ENCODE peak calls at places on chromosomes 1 and 21, in seven cellular contexts. U is IMR-90, O is left ventricle myocardium inferior, J is tibial nerve, D is tibial artery, W is HL-60, L is heart right ventricle. A is an unnamed sample.
A peak's percentile ranks its signal among the peaks of the same experiment; 100 is the strongest.

GRCh38 chr1:99691175-99691574 is 45.3 kb downstream of the PALMD start:
- DNase-seq in J (no peak), O (no peak), W (no peak), D (no peak), U (no peak), L (no peak), A (no peak)

GRCh38 chr1:205535866-205536758 is 31.6 kb downstream of the CDK18 start:
- DNase-seq in U (no peak), O (no peak), D (no peak), J (no peak), W (no peak), L (no peak), A (peak; percentile 38)

GRCh38 chr1:218939095-218939494 is 234.6 kb upstream of the LYPLAL1 start:
- DNase-seq in W (no peak), O (no peak), L (no peak), U (no peak), D (no peak), J (no peak), A (no peak)

GRCh38 chr1:53132176-53132575 is 10.3 kb downstream of the SLC1A7 start:
- DNase-seq in L (no peak), D (peak; percentile 14), U (no peak), O (no peak), J (no peak), W (no peak), A (peak; percentile 6)

GRCh38 chr1:117967900-117968299 is 38.4 kb downstream of the WDR3 start:
- DNase-seq in O (no peak), J (no peak), W (peak; percentile 20), D (no peak), L (no peak), U (peak; percentile 15), A (no peak)

GRCh38 chr1:184513966-184514365 is 127.1 kb downstream of the C1orf21 start:
- DNase-seq in U (peak; percentile 71), D (peak; percentile 36), L (no peak), O (no peak), J (no peak), W (no peak), A (no peak)

GRCh38 chr21:45128613-45129226 is 54.3 kb downstream of the ADARB1 start:
- DNase-seq in J (peak; percentile 43), W (peak; percentile 54), L (peak; percentile 75), O (peak; percentile 76), D (peak; percentile 79), U (peak; percentile 76), A (peak; percentile 64)

GRCh38 chr1:234751678-234752077 is 141.7 kb upstream of the IRF2BP2 start:
- DNase-seq in W (no peak), U (no peak), J (no peak), D (no peak), O (no peak), L (no peak), A (no peak)

GRCh38 chr1:30362603-30362990 is 360.8 kb downstream of the MATN1 start:
- DNase-seq in D (no peak), J (no peak), U (no peak), O (no peak), W (no peak), L (no peak), A (no peak)

GRCh38 chr1:231183875-231184590 is 22.2 kb downstream of the TRIM67 start:
- DNase-seq in U (no peak), W (no peak), O (no peak), L (no peak), J (no peak), D (no peak), A (no peak)

GRCh38 chr1:53781654-53782053 is 42.7 kb upstream of the GLIS1 start:
- DNase-seq in L (no peak), O (no peak), D (no peak), J (no peak), U (peak; percentile 44), W (no peak), A (no peak)

GRCh38 chr1:215517441-215517891 is 49.6 kb upstream of the KCTD3 start:
- DNase-seq in W (no peak), L (no peak), D (no peak), J (no peak), O (no peak), U (peak; percentile 91), A (no peak)
- TF ChIP-seq CTCF in W (no peak), L (no peak), D (no peak), J (peak; percentile 24), O (peak; percentile 31), U (peak; percentile 47), A (no peak)

DNA sequence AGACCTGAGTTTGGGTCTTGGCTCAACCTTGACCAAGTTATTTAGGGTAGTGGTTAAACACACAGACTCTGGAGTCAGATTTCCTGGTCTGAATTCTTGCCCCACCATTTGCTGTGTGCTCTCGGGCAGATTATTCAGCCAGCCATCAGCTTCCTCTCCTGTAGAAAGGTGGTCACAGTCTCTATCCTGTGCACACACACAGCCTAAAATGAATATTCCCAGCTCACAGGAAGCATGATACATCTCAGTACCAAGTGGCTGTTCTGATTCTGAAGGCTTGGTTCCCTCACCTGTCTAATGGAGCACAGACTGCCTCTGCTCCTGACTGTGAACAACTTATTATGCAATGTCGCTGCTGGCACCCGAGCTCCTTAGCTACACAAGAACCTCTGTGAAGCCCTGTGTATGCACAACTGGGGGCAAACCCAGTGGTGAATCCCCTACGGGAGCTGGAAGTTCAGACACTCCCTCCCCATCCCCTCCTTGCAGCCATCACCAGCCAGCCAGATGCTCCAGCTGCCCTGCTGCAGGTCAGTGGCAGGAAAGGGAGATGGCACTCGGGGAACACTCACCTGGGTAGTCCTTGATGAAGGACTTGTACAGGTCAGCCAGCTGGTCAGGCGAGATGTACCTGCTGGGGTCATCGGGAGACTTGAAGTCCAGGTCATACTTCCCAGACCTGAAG is 13.6 kb downstream of the ENO1 start:
- DNase-seq in W (no peak), L (no peak), J (no peak), U (no peak), D (no peak), O (no peak), A (no peak)
- H3K27ac ChIP-seq in W (no peak overlapping the region), L (no peak overlapping the region), J (no peak overlapping the region), U (no peak overlapping the region), D (no peak overlapping the region), O (no peak overlapping the region), A (no peak overlapping the region)

DNA sequence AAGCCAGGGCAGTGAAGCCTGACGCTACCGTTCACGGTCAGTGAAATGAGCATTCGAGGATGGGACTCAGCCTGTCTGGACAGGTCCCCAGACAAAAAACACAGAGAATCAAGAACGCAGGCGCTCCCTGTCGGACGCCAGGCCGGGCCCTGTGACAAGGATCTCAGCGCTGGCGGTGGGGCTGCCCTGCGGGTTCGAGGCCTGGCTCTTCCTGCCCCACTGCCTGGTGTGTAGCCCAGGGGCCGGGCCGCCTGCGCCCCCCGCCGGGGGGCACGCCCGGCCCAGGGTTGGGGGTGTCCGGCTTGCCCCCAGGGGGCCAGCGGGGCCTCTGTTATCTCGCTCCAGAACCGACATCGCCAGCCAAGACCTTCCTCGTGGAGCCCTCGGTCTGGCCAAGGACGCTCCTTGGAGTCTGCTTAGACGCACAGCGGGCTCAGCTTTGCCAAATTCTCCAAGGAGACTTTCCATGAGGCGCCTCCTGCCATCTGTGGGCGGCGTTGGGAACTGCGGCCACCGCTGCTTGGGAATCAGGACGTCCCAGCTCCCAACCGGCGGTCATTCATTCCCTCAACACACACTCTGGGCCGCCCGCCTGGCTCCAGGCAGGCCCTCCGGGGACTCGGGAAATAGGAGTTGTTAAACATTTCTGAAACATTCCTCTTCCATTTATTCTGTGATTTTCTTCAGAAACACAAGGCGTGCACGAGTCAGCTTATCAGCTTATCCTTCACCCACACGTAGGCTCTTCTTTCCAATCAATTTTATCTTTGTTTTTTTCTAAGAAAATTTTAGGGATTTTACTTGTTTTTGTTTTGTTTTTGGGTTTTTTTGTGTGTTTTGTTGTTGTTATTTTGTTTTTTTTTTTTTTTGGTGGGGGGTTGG is 11.3 kb upstream of the RIPK4 start:
- DNase-seq in D (peak; percentile 92), U (peak; percentile 69), O (peak; percentile 85), W (no peak), L (peak; percentile 85), J (peak; percentile 81), A (peak; percentile 84)
- H3K4me3 ChIP-seq in D (peak overlapping the region; percentile 34), U (no peak overlapping the region), O (no peak overlapping the region), W (no peak overlapping the region), L (no peak overlapping the region), J (peak overlapping the region; percentile 11), A (no peak overlapping the region)

DNA sequence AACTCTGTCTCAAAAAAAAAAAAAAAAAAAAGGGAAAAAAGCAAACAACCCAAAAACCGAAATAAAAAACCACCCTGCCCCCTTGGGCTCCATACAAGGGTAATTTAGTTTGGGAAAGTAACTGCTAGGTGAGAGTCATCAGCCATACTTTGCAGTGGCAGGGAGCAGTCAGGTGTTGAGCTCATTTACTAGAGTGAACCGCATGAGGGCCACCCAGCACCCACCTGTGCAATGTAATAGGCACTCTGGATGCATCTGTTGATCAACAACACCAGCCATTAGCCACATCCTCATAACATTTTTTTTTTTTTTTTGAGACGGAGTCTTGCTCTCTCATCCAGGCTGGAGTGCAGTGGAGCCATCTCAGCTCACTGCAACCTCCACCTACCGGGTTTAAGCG is 9.1 kb downstream of the INAVA start:
- DNase-seq in O (no peak), W (no peak), U (no peak), J (no peak), D (no peak), L (no peak), A (no peak)
- TF ChIP-seq CTCF in O (no peak), W (no peak), U (no peak), J (no peak), D (no peak), L (no peak), A (no peak)

GRCh38 chr1:161481624-161482392 is 23.4 kb upstream of the FCGR2A start:
- DNase-seq in D (no peak), W (no peak), L (no peak), O (no peak), U (no peak), J (no peak), A (no peak)

GRCh38 chr1:161484613-161485012 is 20.6 kb upstream of the FCGR2A start:
- DNase-seq in O (no peak), W (no peak), J (no peak), L (no peak), D (no peak), U (no peak), A (no peak)

GRCh38 chr1:161482610-161483009 is 22.6 kb upstream of the FCGR2A start:
- DNase-seq in D (no peak), L (no peak), U (peak; percentile 16), W (no peak), O (no peak), J (no peak), A (no peak)

GRCh38 chr1:161480381-161481035 is 24.7 kb upstream of the FCGR2A start:
- DNase-seq in O (no peak), L (no peak), U (no peak), D (no peak), J (no peak), W (no peak), A (no peak)

DNA sequence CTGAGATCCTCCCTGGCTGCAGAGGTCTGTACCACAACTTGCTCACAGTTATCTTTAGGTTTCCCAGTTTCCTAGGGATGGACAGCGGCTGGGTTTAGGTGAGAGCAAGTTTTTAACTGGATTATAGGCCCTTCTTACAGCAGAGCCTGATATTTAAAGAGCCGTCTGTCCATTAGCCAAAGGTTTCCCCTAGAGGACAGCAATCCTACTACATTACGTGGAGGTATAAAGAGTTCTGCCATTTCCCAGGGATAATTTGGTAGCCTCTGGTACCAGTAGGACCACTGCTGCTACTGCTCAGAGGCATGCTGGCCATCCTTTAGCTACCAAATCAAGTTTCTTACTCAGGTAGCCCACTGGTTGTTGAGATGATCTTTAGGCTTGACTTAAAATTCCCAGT is 21.9 kb upstream of the FCGR2A start:
- DNase-seq in L (no peak), W (no peak), O (no peak), U (no peak), D (no peak), J (no peak), A (no peak)
- H3K27ac ChIP-seq in L (no peak overlapping the region), W (no peak overlapping the region), O (no peak overlapping the region), U (no peak overlapping the region), D (no peak overlapping the region), J (no peak overlapping the region), A (no peak overlapping the region)

A was measured in dorsolateral prefrontal cortex.